ENCODE peak calls at places on chromosomes 1 and 21, in six cellular contexts. D is ovary, Q is tibial nerve, V is A549, B is HCT116, I is breast epithelium. T is an unnamed sample.

GRCh38 chr1:85109475-85109874 is 61.2 kb upstream of the MCOLN3 start:
- DNase-seq in D (peak; percentile 58), Q (no peak), V (peak; percentile 49), B (peak; percentile 53), I (peak; percentile 56), T (peak; percentile 45)

GRCh38 chr1:180781718-180782117 is 131.0 kb upstream of the KIAA1614 start:
- DNase-seq in D (no peak), Q (no peak), V (no peak), B (no peak), I (no peak), T (no peak)

GRCh38 chr1:168687796-168688195 is 41.2 kb downstream of the DPT start:
- DNase-seq in D (no peak), Q (no peak), V (no peak), B (no peak), I (no peak), T (no peak)

GRCh38 chr1:149849947-149850360 is 49.4 kb upstream of the BOLA1 start:
- DNase-seq in D (peak; percentile 8), Q (no peak), V (no peak), B (no peak), I (no peak), T (no peak)

GRCh38 chr1:173865468-173866164 is 2.2 kb downstream of the GAS5 start:
- DNase-seq in D (no peak), Q (no peak), V (no peak), B (no peak), I (no peak), T (no peak)

GRCh38 chr1:15311122-15311822 is 64.2 kb downstream of the FHAD1 start:
- DNase-seq in D (no peak), Q (no peak), V (no peak), B (no peak), I (no peak), T (no peak)

GRCh38 chr1:44817771-44818495 is 9.6 kb downstream of the BTBD19 start:
- DNase-seq in D (no peak), Q (peak; percentile 7), V (no peak), B (no peak), I (no peak), T (no peak)

GRCh38 chr1:243917177-243917862 is 67.3 kb upstream of the AKT3 start:
- DNase-seq in D (peak; percentile 60), Q (no peak), V (peak; percentile 48), B (no peak), I (no peak), T (peak; percentile 53)

GRCh38 chr1:113905435-113905861 is 322 bp downstream of the DCLRE1B start:
- DNase-seq in D (no peak), Q (no peak), V (no peak), B (no peak), I (no peak), T (no peak)

GRCh38 chr1:27348861-27349783 is 7.3 kb downstream of the SYTL1 start:
- DNase-seq in D (no peak), Q (no peak), V (peak; percentile 56), B (peak; percentile 62), I (peak; percentile 72), T (no peak)

GRCh38 chr1:204400893-204401510 is 10.6 kb downstream of the PPP1R15B start:
- DNase-seq in D (no peak), Q (no peak), V (no peak), B (no peak), I (no peak), T (no peak)

GRCh38 chr1:9629445-9630201 is 21.9 kb upstream of the PIK3CD start:
- DNase-seq in D (peak; percentile 63), Q (no peak), V (no peak), B (no peak), I (no peak), T (peak; percentile 36)

GRCh38 chr1:217010253-217010652 is 287.0 kb upstream of the ESRRG start:
- DNase-seq in D (no peak), Q (no peak), V (no peak), B (no peak), I (no peak), T (no peak)

GRCh38 chr1:15188678-15189077 is 35.1 kb downstream of the TMEM51 start:
- DNase-seq in D (no peak), Q (no peak), V (no peak), B (no peak), I (no peak), T (no peak)

GRCh38 chr1:199087081-199087614 is 448.3 kb downstream of the PTPRC start:
- DNase-seq in D (no peak), Q (no peak), V (no peak), B (no peak), I (no peak), T (no peak)

GRCh38 chr1:53330819-53331218 is 2.9 kb upstream of the LRP8 start:
- DNase-seq in D (no peak), Q (no peak), V (no peak), B (no peak), I (peak; percentile 35), T (peak; percentile 8)

GRCh38 chr1:201384406-201384782 is 6.9 kb upstream of the TNNT2 start:
- DNase-seq in D (no peak), Q (no peak), V (no peak), B (no peak), I (no peak), T (no peak)

GRCh38 chr1:32221581-32221979 is 573 bp downstream of the TMEM234 start:
- DNase-seq in D (no peak), Q (no peak), V (no peak), B (no peak), I (no peak), T (no peak)

GRCh38 chr1:76054357-76054756 is 20.2 kb upstream of the ST6GALNAC3 start:
- DNase-seq in D (no peak), Q (no peak), V (no peak), B (no peak), I (no peak), T (no peak)

GRCh38 chr1:2104621-2105427 is 54.6 kb downstream of the PRKCZ start:
- DNase-seq in D (no peak), Q (no peak), V (no peak), B (no peak), I (no peak), T (no peak)

GRCh38 chr1:94301186-94301585 is 63.8 kb upstream of the ARHGAP29 start:
- DNase-seq in D (no peak), Q (no peak), V (no peak), B (no peak), I (no peak), T (no peak)

GRCh38 chr21:42376338-42376982 is 10.1 kb upstream of the TFF1 start:
- DNase-seq in D (no peak), Q (no peak), V (no peak), B (no peak), I (no peak), T (no peak)
- TF ChIP-seq POLR2A in D (no peak), Q (no peak), V (no peak), B (no peak), I (no peak), T (no peak)

GRCh38 chr1:25566186-25566729 is 22.9 kb downstream of the LDLRAP1 start:
- DNase-seq in D (no peak), Q (no peak), V (no peak), B (no peak), I (no peak), T (no peak)

GRCh38 chr1:25565626-25566025 is 22.2 kb downstream of the LDLRAP1 start:
- DNase-seq in D (no peak), Q (no peak), V (no peak), B (no peak), I (no peak), T (no peak)

GRCh38 chr1:25564777-25565176 is 21.4 kb downstream of the LDLRAP1 start:
- DNase-seq in D (no peak), Q (no peak), V (no peak), B (no peak), I (no peak), T (no peak)

GRCh38 chr1:25563330-25564215 is 20.2 kb downstream of the LDLRAP1 start:
- DNase-seq in D (no peak), Q (no peak), V (no peak), B (no peak), I (no peak), T (no peak)

GRCh38 chr1:25565188-25565591 is 21.8 kb downstream of the LDLRAP1 start:
- DNase-seq in D (no peak), Q (no peak), V (no peak), B (no peak), I (no peak), T (no peak)
- H3K27ac ChIP-seq in D (no peak overlapping the region), Q (peak overlapping the region; percentile 91), V (no peak overlapping the region), B (no peak overlapping the region), I (peak overlapping the region; percentile 36), T (peak overlapping the region; percentile 87)

DNA sequence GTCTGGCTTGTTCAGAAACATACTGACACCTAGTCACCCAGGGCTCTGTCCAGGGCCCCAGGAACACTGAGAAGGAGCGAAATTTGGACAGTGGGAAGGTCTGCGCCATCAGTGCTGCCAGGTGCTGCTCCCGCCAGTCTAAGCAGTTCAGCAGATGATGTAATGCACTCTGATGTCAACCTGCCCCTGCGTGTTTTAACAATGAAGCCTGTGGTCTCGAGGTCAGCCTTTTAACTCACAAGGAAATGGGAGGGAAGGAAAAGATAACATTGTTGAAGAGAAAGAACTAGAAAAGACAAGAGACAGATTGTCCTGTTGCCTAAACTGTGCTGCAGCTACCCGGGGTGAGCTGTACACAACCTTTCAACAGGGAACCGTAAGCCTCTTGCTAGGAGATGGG is 126.6 kb upstream of the IFFO2 start:
- DNase-seq in D (no peak), Q (no peak), V (no peak), B (no peak), I (no peak), T (no peak)
- TF ChIP-seq POLR2A in D (no peak), Q (no peak), V (no peak), B (no peak), I (no peak), T (no peak)

DNA sequence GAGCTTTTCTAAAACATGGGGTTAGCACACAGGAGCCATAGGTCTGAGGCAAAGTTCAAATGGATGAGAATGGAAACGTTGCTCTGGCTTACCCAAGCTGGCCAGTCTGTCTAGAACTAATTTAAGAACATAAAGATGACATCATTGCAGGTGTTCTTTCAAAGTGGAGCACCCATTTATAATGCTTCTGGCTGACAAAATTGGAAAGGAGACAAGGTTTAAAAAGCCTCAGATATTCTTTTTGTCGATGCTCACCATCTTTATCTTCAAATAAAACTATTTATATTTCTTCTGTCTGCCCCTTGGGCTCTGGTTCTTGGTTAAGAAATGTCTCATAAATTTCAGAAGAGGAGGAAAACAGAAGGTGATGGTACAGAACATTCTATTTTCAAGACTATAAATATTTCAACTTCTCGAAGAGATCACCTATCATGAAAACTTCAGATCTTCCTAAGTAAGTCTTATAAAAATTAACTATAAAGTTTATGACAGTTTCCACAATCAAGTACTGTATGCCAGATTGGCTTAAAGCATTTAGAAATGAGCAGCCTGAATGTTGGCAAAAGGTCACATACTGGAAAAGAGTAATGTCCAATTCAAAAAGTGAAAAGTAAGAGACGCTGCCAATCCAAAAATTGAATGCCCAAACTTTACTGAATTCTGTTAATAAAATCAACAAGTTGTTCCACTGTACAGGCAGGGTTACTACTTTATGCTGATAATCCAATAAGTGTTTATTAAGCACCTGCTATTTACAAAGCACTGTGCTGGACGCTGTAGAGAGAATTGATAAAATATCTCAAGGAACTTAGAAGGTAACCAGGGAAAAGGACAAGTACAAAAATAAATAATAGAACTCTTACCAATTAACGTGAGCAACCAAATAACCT is 92.0 kb downstream of the ETS2 start:
- DNase-seq in D (no peak), Q (no peak), V (no peak), B (no peak), I (no peak), T (peak; percentile 43)
- H3K27ac ChIP-seq in D (no peak overlapping the region), Q (no peak overlapping the region), V (no peak overlapping the region), B (no peak overlapping the region), I (no peak overlapping the region), T (peak overlapping the region; percentile 58)